ENCODE peak calls at places on chromosomes 3 and 15, in ten cellular contexts. M is brain microvascular endothelial cell; R is neural crest cell; Q is T47D; E is SW480; X is RCC 7860; S is NCI-H460; U is islet precursor cell; V is stimulated activated CD4-positive, alpha-beta T cell treated with anti-CD3 and anti-CD28 coated beads, Interleukin-1b, Interleukin-23, amount 100 ng/mL, for 48 hours; W is fibroblast of lung. T is an unnamed sample.

GRCh38 chr15:48781481-48782081 is 29.3 kb downstream of the CEP152 start:
- DNase-seq in M (no peak), R (no peak), Q (no peak), E (no peak), X (no peak), S (no peak), U (no peak), V (no peak), W (no peak), T (no peak)

GRCh38 chr3:187836848-187837770 is 91.8 kb upstream of the BCL6 start:
- DNase-seq in M (no peak), R (no peak), Q (no peak), E (no peak), X (no peak), S (no peak), U (no peak), V (no peak), W (no peak), T (no peak)

GRCh38 chr15:75065467-75065850 is 42.1 kb downstream of the PPCDC start:
- DNase-seq in M (peak; percentile 22), R (no peak), Q (no peak), E (no peak), X (no peak), S (no peak), U (no peak), V (no peak), W (no peak), T (no peak)

GRCh38 chr15:72859023-72859756 is 75.6 kb upstream of the ADPGK start:
- DNase-seq in M (no peak), R (no peak), Q (no peak), E (no peak), X (no peak), S (no peak), U (peak; percentile 42), V (no peak), W (no peak), T (peak; percentile 45)

GRCh38 chr15:82537351-82537908 is 2.8 kb downstream of the RPS17 start:
- DNase-seq in M (no peak), R (no peak), Q (no peak), E (no peak), X (no peak), S (no peak), U (peak; percentile 16), V (no peak), W (no peak), T (no peak)

GRCh38 chr3:71050133-71050520 is 533.4 kb downstream of the FOXP1 start:
- DNase-seq in M (peak; percentile 84), R (no peak), Q (no peak), E (no peak), X (no peak), S (no peak), U (no peak), V (no peak), W (peak; percentile 63), T (no peak)

GRCh38 chr3:105856605-105857004 is 12.2 kb downstream of the CBLB start:
- DNase-seq in M (no peak), R (no peak), Q (no peak), E (no peak), X (no peak), S (no peak), U (no peak), V (no peak), W (no peak), T (no peak)

GRCh38 chr15:35437157-35437556 is 108.8 kb downstream of the DPH6 start:
- DNase-seq in M (no peak), R (no peak), Q (no peak), E (no peak), X (no peak), S (no peak), U (no peak), V (no peak), W (peak; percentile 32), T (no peak)

GRCh38 chr3:195462308-195462610 is 19.4 kb upstream of the ACAP2 start:
- DNase-seq in M (no peak), R (no peak), Q (no peak), E (no peak), X (no peak), S (no peak), U (no peak), V (no peak), W (no peak), T (no peak)

GRCh38 chr15:68783226-68784054 is 37.3 kb downstream of the ANP32A start:
- DNase-seq in M (no peak), R (no peak), Q (peak; percentile 50), E (peak; percentile 16), X (no peak), S (peak; percentile 13), U (peak; percentile 63), V (peak; percentile 52), W (no peak), T (no peak)

GRCh38 chr3:123028233-123028828 is 768 bp upstream of the SEMA5B start:
- DNase-seq in M (peak; percentile 43), R (peak; percentile 29), Q (peak; percentile 67), E (peak; percentile 78), X (peak; percentile 51), S (peak; percentile 12), U (no peak), V (no peak), W (peak; percentile 86), T (peak; percentile 55)

GRCh38 chr15:61344293-61344692 is 115.2 kb upstream of the RORA start:
- DNase-seq in M (no peak), R (no peak), Q (no peak), E (no peak), X (no peak), S (no peak), U (no peak), V (no peak), W (no peak), T (no peak)

GRCh38 chr15:88799341-88799740 is 3.9 kb upstream of the ACAN start:
- DNase-seq in M (no peak), R (no peak), Q (no peak), E (no peak), X (no peak), S (no peak), U (peak; percentile 47), V (no peak), W (no peak), T (no peak)

T was measured in putamen.